ENCODE peak calls at places on chromosomes 6 and 20, in ten cellular contexts. One of them, this sample, is unnamed.

GRCh38 chr6:69650703-69651102 is 146.1 kb downstream of the LMBRD1 start:
- DNase-seq in astrocyte of the cerebellum: no peak
- DNase-seq in astrocyte of the spinal cord: no peak
- DNase-seq in dorsolateral prefrontal cortex: no peak
- DNase-seq in brain microvascular endothelial cell: no peak
- DNase-seq in PC-9: no peak
- DNase-seq in tibial nerve: no peak
- DNase-seq in BJ: no peak
- DNase-seq in endodermal cell: no peak
- DNase-seq in fibroblast of pulmonary artery: no peak
- DNase-seq in this sample: no peak

GRCh38 chr20:41678799-41679198 is 60.6 kb upstream of the CHD6 start:
- DNase-seq in BJ: no peak
- DNase-seq in tibial nerve: no peak
- DNase-seq in astrocyte of the cerebellum: no peak
- DNase-seq in dorsolateral prefrontal cortex: no peak
- DNase-seq in astrocyte of the spinal cord: no peak
- DNase-seq in fibroblast of pulmonary artery: no peak
- DNase-seq in PC-9: no peak
- DNase-seq in brain microvascular endothelial cell: no peak
- DNase-seq in endodermal cell: no peak
- DNase-seq in this sample: no peak

GRCh38 chr6:119333707-119334295 is 15.8 kb downstream of the MAN1A1 start:
- DNase-seq in astrocyte of the cerebellum: no peak
- DNase-seq in PC-9: no peak
- DNase-seq in tibial nerve: no peak
- DNase-seq in BJ: no peak
- DNase-seq in endodermal cell: no peak
- DNase-seq in brain microvascular endothelial cell: no peak
- DNase-seq in fibroblast of pulmonary artery: no peak
- DNase-seq in dorsolateral prefrontal cortex: no peak
- DNase-seq in astrocyte of the spinal cord: no peak
- DNase-seq in this sample: no peak

GRCh38 chr20:41232971-41233926 is 84.3 kb downstream of the ZHX3 start:
- DNase-seq in endodermal cell: no peak
- DNase-seq in fibroblast of pulmonary artery: peak
- DNase-seq in astrocyte of the cerebellum: peak
- DNase-seq in dorsolateral prefrontal cortex: no peak
- DNase-seq in brain microvascular endothelial cell: peak
- DNase-seq in BJ: peak
- DNase-seq in PC-9: no peak
- DNase-seq in tibial nerve: no peak
- DNase-seq in astrocyte of the spinal cord: peak
- DNase-seq in this sample: no peak

GRCh38 chr6:38262041-38262440 is 377.7 kb downstream of the BTBD9 start:
- DNase-seq in tibial nerve: no peak
- DNase-seq in endodermal cell: peak
- DNase-seq in fibroblast of pulmonary artery: peak
- DNase-seq in astrocyte of the cerebellum: peak
- DNase-seq in brain microvascular endothelial cell: peak
- DNase-seq in dorsolateral prefrontal cortex: no peak
- DNase-seq in astrocyte of the spinal cord: peak
- DNase-seq in PC-9: peak
- DNase-seq in BJ: peak
- DNase-seq in this sample: peak

GRCh38 chr6:85754894-85755293 is 112.2 kb upstream of the SYNCRIP start:
- DNase-seq in brain microvascular endothelial cell: no peak
- DNase-seq in dorsolateral prefrontal cortex: no peak
- DNase-seq in BJ: no peak
- DNase-seq in fibroblast of pulmonary artery: no peak
- DNase-seq in astrocyte of the spinal cord: no peak
- DNase-seq in tibial nerve: no peak
- DNase-seq in endodermal cell: no peak
- DNase-seq in astrocyte of the cerebellum: no peak
- DNase-seq in PC-9: no peak
- DNase-seq in this sample: no peak

GRCh38 chr20:57672164-57672563 is 37.7 kb downstream of the PMEPA1 start:
- DNase-seq in brain microvascular endothelial cell: no peak
- DNase-seq in endodermal cell: no peak
- DNase-seq in PC-9: no peak
- DNase-seq in dorsolateral prefrontal cortex: no peak
- DNase-seq in fibroblast of pulmonary artery: no peak
- DNase-seq in tibial nerve: no peak
- DNase-seq in BJ: no peak
- DNase-seq in astrocyte of the spinal cord: peak
- DNase-seq in astrocyte of the cerebellum: no peak
- DNase-seq in this sample: peak

GRCh38 chr6:19325335-19325789 is 511.8 kb upstream of the ID4 start:
- DNase-seq in dorsolateral prefrontal cortex: no peak
- DNase-seq in endodermal cell: no peak
- DNase-seq in brain microvascular endothelial cell: no peak
- DNase-seq in PC-9: no peak
- DNase-seq in astrocyte of the cerebellum: no peak
- DNase-seq in astrocyte of the spinal cord: no peak
- DNase-seq in fibroblast of pulmonary artery: no peak
- DNase-seq in BJ: peak
- DNase-seq in tibial nerve: no peak
- DNase-seq in this sample: no peak

GRCh38 chr20:23331951-23332350 is 18.6 kb upstream of the NXT1 start:
- DNase-seq in astrocyte of the cerebellum: peak
- DNase-seq in astrocyte of the spinal cord: peak
- DNase-seq in tibial nerve: no peak
- DNase-seq in endodermal cell: no peak
- DNase-seq in PC-9: no peak
- DNase-seq in dorsolateral prefrontal cortex: no peak
- DNase-seq in fibroblast of pulmonary artery: peak
- DNase-seq in BJ: no peak
- DNase-seq in brain microvascular endothelial cell: peak
- DNase-seq in this sample: peak

GRCh38 chr20:37990571-37991151 is 42.6 kb downstream of the TTI1 start:
- DNase-seq in tibial nerve: no peak
- DNase-seq in BJ: peak
- DNase-seq in PC-9: peak
- DNase-seq in astrocyte of the spinal cord: peak
- DNase-seq in astrocyte of the cerebellum: no peak
- DNase-seq in endodermal cell: no peak
- DNase-seq in brain microvascular endothelial cell: peak
- DNase-seq in dorsolateral prefrontal cortex: no peak
- DNase-seq in fibroblast of pulmonary artery: peak
- DNase-seq in this sample: peak

GRCh38 chr20:9409981-9410380 is 104.4 kb upstream of the LAMP5 start:
- DNase-seq in tibial nerve: no peak
- DNase-seq in astrocyte of the cerebellum: peak
- DNase-seq in astrocyte of the spinal cord: peak
- DNase-seq in PC-9: no peak
- DNase-seq in brain microvascular endothelial cell: peak
- DNase-seq in BJ: peak
- DNase-seq in endodermal cell: no peak
- DNase-seq in fibroblast of pulmonary artery: peak
- DNase-seq in dorsolateral prefrontal cortex: no peak
- DNase-seq in this sample: no peak

GRCh38 chr6:29251741-29252140 is 49.8 kb upstream of the OR14J1 start:
- DNase-seq in endodermal cell: no peak
- DNase-seq in astrocyte of the spinal cord: no peak
- DNase-seq in astrocyte of the cerebellum: no peak
- DNase-seq in dorsolateral prefrontal cortex: no peak
- DNase-seq in PC-9: no peak
- DNase-seq in tibial nerve: no peak
- DNase-seq in BJ: no peak
- DNase-seq in brain microvascular endothelial cell: no peak
- DNase-seq in fibroblast of pulmonary artery: no peak
- DNase-seq in this sample: no peak

GRCh38 chr6:133184798-133185380 is 56.3 kb upstream of the EYA4 start:
- DNase-seq in astrocyte of the spinal cord: peak
- DNase-seq in fibroblast of pulmonary artery: peak
- DNase-seq in tibial nerve: no peak
- DNase-seq in PC-9: no peak
- DNase-seq in brain microvascular endothelial cell: no peak
- DNase-seq in dorsolateral prefrontal cortex: no peak
- DNase-seq in BJ: no peak
- DNase-seq in endodermal cell: no peak
- DNase-seq in astrocyte of the cerebellum: peak
- DNase-seq in this sample: peak

GRCh38 chr6:112249489-112249888 is 4.9 kb downstream of the LAMA4 start:
- DNase-seq in fibroblast of pulmonary artery: no peak
- DNase-seq in brain microvascular endothelial cell: peak
- DNase-seq in endodermal cell: no peak
- DNase-seq in BJ: no peak
- DNase-seq in astrocyte of the cerebellum: no peak
- DNase-seq in PC-9: no peak
- DNase-seq in astrocyte of the spinal cord: peak
- DNase-seq in dorsolateral prefrontal cortex: no peak
- DNase-seq in tibial nerve: no peak
- DNase-seq in this sample: no peak
- H3K4me3 ChIP-seq in fibroblast of pulmonary artery: no peak
- H3K4me3 ChIP-seq in brain microvascular endothelial cell: no peak
- H3K4me3 ChIP-seq in endodermal cell: no peak
- H3K4me3 ChIP-seq in BJ: no peak
- H3K4me3 ChIP-seq in astrocyte of the cerebellum: no peak
- H3K4me3 ChIP-seq in PC-9: peak
- H3K4me3 ChIP-seq in astrocyte of the spinal cord: no peak
- H3K4me3 ChIP-seq in dorsolateral prefrontal cortex: no peak
- H3K4me3 ChIP-seq in tibial nerve: no peak
- H3K4me3 ChIP-seq in this sample: no peak

GRCh38 chr6:55180258-55180657 is 5.9 kb downstream of the HCRTR2 start:
- DNase-seq in tibial nerve: no peak
- DNase-seq in fibroblast of pulmonary artery: no peak
- DNase-seq in endodermal cell: no peak
- DNase-seq in brain microvascular endothelial cell: no peak
- DNase-seq in PC-9: no peak
- DNase-seq in dorsolateral prefrontal cortex: no peak
- DNase-seq in BJ: no peak
- DNase-seq in astrocyte of the spinal cord: no peak
- DNase-seq in astrocyte of the cerebellum: no peak
- DNase-seq in this sample: no peak

GRCh38 chr6:55175078-55175777 is 913 bp downstream of the HCRTR2 start:
- DNase-seq in astrocyte of the cerebellum: no peak
- DNase-seq in dorsolateral prefrontal cortex: no peak
- DNase-seq in brain microvascular endothelial cell: no peak
- DNase-seq in endodermal cell: peak
- DNase-seq in PC-9: no peak
- DNase-seq in astrocyte of the spinal cord: no peak
- DNase-seq in BJ: no peak
- DNase-seq in fibroblast of pulmonary artery: no peak
- DNase-seq in tibial nerve: no peak
- DNase-seq in this sample: no peak

GRCh38 chr6:55174211-55175013 is at the start of gene HCRTR2:
- DNase-seq in endodermal cell: peak
- DNase-seq in PC-9: no peak
- DNase-seq in astrocyte of the cerebellum: no peak
- DNase-seq in astrocyte of the spinal cord: no peak
- DNase-seq in dorsolateral prefrontal cortex: no peak
- DNase-seq in fibroblast of pulmonary artery: no peak
- DNase-seq in BJ: no peak
- DNase-seq in brain microvascular endothelial cell: no peak
- DNase-seq in tibial nerve: no peak
- DNase-seq in this sample: peak

GRCh38 chr6:55176958-55177357 is 2.6 kb downstream of the HCRTR2 start:
- DNase-seq in astrocyte of the spinal cord: peak
- DNase-seq in tibial nerve: no peak
- DNase-seq in endodermal cell: peak
- DNase-seq in fibroblast of pulmonary artery: peak
- DNase-seq in BJ: no peak
- DNase-seq in astrocyte of the cerebellum: peak
- DNase-seq in PC-9: no peak
- DNase-seq in brain microvascular endothelial cell: peak
- DNase-seq in dorsolateral prefrontal cortex: no peak
- DNase-seq in this sample: peak

GRCh38 chr6:55175778-55176084 is 1.4 kb downstream of the HCRTR2 start:
- DNase-seq in dorsolateral prefrontal cortex: no peak
- DNase-seq in astrocyte of the spinal cord: no peak
- DNase-seq in tibial nerve: no peak
- DNase-seq in fibroblast of pulmonary artery: no peak
- DNase-seq in BJ: no peak
- DNase-seq in endodermal cell: no peak
- DNase-seq in astrocyte of the cerebellum: no peak
- DNase-seq in PC-9: no peak
- DNase-seq in brain microvascular endothelial cell: no peak
- DNase-seq in this sample: no peak
- TF ChIP-seq CTCF in dorsolateral prefrontal cortex: no peak
- TF ChIP-seq CTCF in astrocyte of the spinal cord: no peak
- TF ChIP-seq CTCF in tibial nerve: no peak
- TF ChIP-seq CTCF in fibroblast of pulmonary artery: no peak
- TF ChIP-seq CTCF in BJ: no peak
- TF ChIP-seq CTCF in endodermal cell: peak
- TF ChIP-seq CTCF in astrocyte of the cerebellum: no peak
- TF ChIP-seq CTCF in PC-9: no peak
- TF ChIP-seq CTCF in brain microvascular endothelial cell: no peak
- TF ChIP-seq CTCF in this sample: no peak

GRCh38 chr6:140827593-140827992 is 1305.1 kb upstream of the GJE1 start:
- DNase-seq in brain microvascular endothelial cell: no peak
- DNase-seq in astrocyte of the cerebellum: no peak
- DNase-seq in tibial nerve: no peak
- DNase-seq in endodermal cell: no peak
- DNase-seq in PC-9: no peak
- DNase-seq in fibroblast of pulmonary artery: no peak
- DNase-seq in astrocyte of the spinal cord: no peak
- DNase-seq in BJ: no peak
- DNase-seq in dorsolateral prefrontal cortex: no peak
- DNase-seq in this sample: no peak
- H3K4me3 ChIP-seq in brain microvascular endothelial cell: no peak
- H3K4me3 ChIP-seq in astrocyte of the cerebellum: no peak
- H3K4me3 ChIP-seq in tibial nerve: no peak
- H3K4me3 ChIP-seq in endodermal cell: no peak
- H3K4me3 ChIP-seq in PC-9: no peak
- H3K4me3 ChIP-seq in fibroblast of pulmonary artery: no peak
- H3K4me3 ChIP-seq in astrocyte of the spinal cord: no peak
- H3K4me3 ChIP-seq in BJ: no peak
- H3K4me3 ChIP-seq in dorsolateral prefrontal cortex: no peak
- H3K4me3 ChIP-seq in this sample: no peak

GRCh38 chr6:6219716-6220115 is 100.7 kb downstream of the F13A1 start:
- DNase-seq in BJ: no peak
- DNase-seq in brain microvascular endothelial cell: no peak
- DNase-seq in fibroblast of pulmonary artery: no peak
- DNase-seq in astrocyte of the spinal cord: no peak
- DNase-seq in astrocyte of the cerebellum: no peak
- DNase-seq in tibial nerve: no peak
- DNase-seq in PC-9: no peak
- DNase-seq in dorsolateral prefrontal cortex: no peak
- DNase-seq in endodermal cell: no peak
- DNase-seq in this sample: no peak

GRCh38 chr6:6217838-6218237 is 102.6 kb downstream of the F13A1 start:
- DNase-seq in BJ: no peak
- DNase-seq in dorsolateral prefrontal cortex: no peak
- DNase-seq in astrocyte of the cerebellum: no peak
- DNase-seq in tibial nerve: no peak
- DNase-seq in fibroblast of pulmonary artery: no peak
- DNase-seq in PC-9: no peak
- DNase-seq in endodermal cell: peak
- DNase-seq in brain microvascular endothelial cell: no peak
- DNase-seq in astrocyte of the spinal cord: no peak
- DNase-seq in this sample: no peak

GRCh38 chr6:6218246-6219085 is 102.0 kb downstream of the F13A1 start:
- DNase-seq in PC-9: no peak
- DNase-seq in endodermal cell: peak
- DNase-seq in astrocyte of the cerebellum: no peak
- DNase-seq in dorsolateral prefrontal cortex: no peak
- DNase-seq in tibial nerve: no peak
- DNase-seq in brain microvascular endothelial cell: peak
- DNase-seq in astrocyte of the spinal cord: peak
- DNase-seq in fibroblast of pulmonary artery: no peak
- DNase-seq in BJ: no peak
- DNase-seq in this sample: no peak

GRCh38 chr6:6221829-6222535 is 98.5 kb downstream of the F13A1 start:
- DNase-seq in endodermal cell: peak
- DNase-seq in astrocyte of the spinal cord: no peak
- DNase-seq in BJ: no peak
- DNase-seq in brain microvascular endothelial cell: no peak
- DNase-seq in astrocyte of the cerebellum: no peak
- DNase-seq in dorsolateral prefrontal cortex: no peak
- DNase-seq in tibial nerve: no peak
- DNase-seq in PC-9: no peak
- DNase-seq in fibroblast of pulmonary artery: no peak
- DNase-seq in this sample: no peak

GRCh38 chr6:6220718-6221117 is 99.7 kb downstream of the F13A1 start:
- DNase-seq in dorsolateral prefrontal cortex: no peak
- DNase-seq in endodermal cell: no peak
- DNase-seq in PC-9: no peak
- DNase-seq in brain microvascular endothelial cell: no peak
- DNase-seq in astrocyte of the spinal cord: no peak
- DNase-seq in BJ: no peak
- DNase-seq in astrocyte of the cerebellum: no peak
- DNase-seq in fibroblast of pulmonary artery: no peak
- DNase-seq in tibial nerve: no peak
- DNase-seq in this sample: peak
- TF ChIP-seq CTCF in dorsolateral prefrontal cortex: no peak
- TF ChIP-seq CTCF in endodermal cell: peak
- TF ChIP-seq CTCF in PC-9: no peak
- TF ChIP-seq CTCF in brain microvascular endothelial cell: no peak
- TF ChIP-seq CTCF in astrocyte of the spinal cord: peak
- TF ChIP-seq CTCF in BJ: no peak
- TF ChIP-seq CTCF in astrocyte of the cerebellum: no peak
- TF ChIP-seq CTCF in fibroblast of pulmonary artery: no peak
- TF ChIP-seq CTCF in tibial nerve: no peak
- TF ChIP-seq CTCF in this sample: no peak

This sample was measured in cardiac muscle cell.